ENCODE peak calls at places on chromosomes 12 and 14, in four cellular contexts. One of them, this sample, is unnamed.

GRCh38 chr12:104596128-104596799 is 139.5 kb downstream of the CHST11 start:
- DNase-seq in NB4: peak
- DNase-seq in NCI-H345: no peak
- DNase-seq in NCI-H774: no peak
- DNase-seq in this sample: no peak

GRCh38 chr12:121801601-121802484 is 2.0 kb upstream of the SETD1B start:
- DNase-seq in NCI-H774: peak
- DNase-seq in NCI-H345: peak
- DNase-seq in NB4: peak
- DNase-seq in this sample: peak

GRCh38 chr14:67313153-67313552 is 46.5 kb downstream of the ATP6V1D start:
- DNase-seq in NCI-H345: no peak
- DNase-seq in NCI-H774: no peak
- DNase-seq in NB4: no peak
- DNase-seq in this sample: no peak

GRCh38 chr14:99127651-99128167 is 144.3 kb downstream of the BCL11B start:
- DNase-seq in NB4: no peak
- DNase-seq in NCI-H774: no peak
- DNase-seq in NCI-H345: no peak
- DNase-seq in this sample: no peak

GRCh38 chr14:90061849-90062794 is at the start of gene KCNK13:
- DNase-seq in NCI-H774: peak
- DNase-seq in NB4: peak
- DNase-seq in NCI-H345: peak
- DNase-seq in this sample: no peak

GRCh38 chr12:49367381-49368239 is at the start of gene SPATS2:
- DNase-seq in NB4: no peak
- DNase-seq in NCI-H345: no peak
- DNase-seq in NCI-H774: peak
- DNase-seq in this sample: peak

GRCh38 chr12:72053604-72054003 is 115.0 kb downstream of the TPH2 start:
- DNase-seq in NCI-H774: no peak
- DNase-seq in NCI-H345: no peak
- DNase-seq in NB4: no peak
- DNase-seq in this sample: peak

GRCh38 chr12:42360747-42361403 is 34.9 kb downstream of the PPHLN1 start:
- DNase-seq in NCI-H345: no peak
- DNase-seq in NCI-H774: no peak
- DNase-seq in NB4: no peak
- DNase-seq in this sample: no peak

GRCh38 chr12:65779091-65779642 is 45.1 kb upstream of the HMGA2 start:
- DNase-seq in NB4: no peak
- DNase-seq in NCI-H345: no peak
- DNase-seq in NCI-H774: no peak
- DNase-seq in this sample: no peak

GRCh38 chr12:130557876-130558770 is 158.0 kb downstream of the RIMBP2 start:
- DNase-seq in NCI-H774: no peak
- DNase-seq in NB4: no peak
- DNase-seq in NCI-H345: peak
- DNase-seq in this sample: no peak

GRCh38 chr14:49972199-49972671 is 79.4 kb downstream of the ARF6 start:
- DNase-seq in NCI-H774: peak
- DNase-seq in NCI-H345: peak
- DNase-seq in NB4: peak
- DNase-seq in this sample: no peak

GRCh38 chr12:14066021-14066420 is 84.6 kb upstream of the GRIN2B start:
- DNase-seq in NCI-H345: no peak
- DNase-seq in NB4: no peak
- DNase-seq in NCI-H774: no peak
- DNase-seq in this sample: no peak

GRCh38 chr12:106247731-106248176 is at the start of gene CKAP4:
- DNase-seq in NCI-H345: peak
- DNase-seq in NB4: peak
- DNase-seq in NCI-H774: peak
- DNase-seq in this sample: no peak

GRCh38 chr14:58703149-58703509 is 65.4 kb downstream of the DACT1 start:
- DNase-seq in NCI-H774: no peak
- DNase-seq in NB4: no peak
- DNase-seq in NCI-H345: peak
- DNase-seq in this sample: no peak

GRCh38 chr12:98399532-98399931 is 115.9 kb upstream of the TMPO start:
- DNase-seq in NB4: peak
- DNase-seq in NCI-H345: peak
- DNase-seq in NCI-H774: no peak
- DNase-seq in this sample: peak

GRCh38 chr14:56185991-56186390 is 67.8 kb downstream of the PELI2 start:
- DNase-seq in NB4: no peak
- DNase-seq in NCI-H774: no peak
- DNase-seq in NCI-H345: no peak
- DNase-seq in this sample: no peak

GRCh38 chr14:37114039-37114438 is 58.4 kb downstream of the SLC25A21 start:
- DNase-seq in NB4: no peak
- DNase-seq in NCI-H774: no peak
- DNase-seq in NCI-H345: no peak
- DNase-seq in this sample: no peak

GRCh38 chr12:128857173-128857770 is 4.0 kb downstream of the GLT1D1 start:
- DNase-seq in NCI-H774: no peak
- DNase-seq in NB4: peak
- DNase-seq in NCI-H345: no peak
- DNase-seq in this sample: peak

GRCh38 chr12:77339610-77340009 is 274.2 kb upstream of the E2F7 start:
- DNase-seq in NCI-H774: no peak
- DNase-seq in NCI-H345: no peak
- DNase-seq in NB4: no peak
- DNase-seq in this sample: no peak

GRCh38 chr14:82385043-82385442 is 851.4 kb upstream of the SEL1L start:
- DNase-seq in NCI-H345: peak
- DNase-seq in NCI-H774: no peak
- DNase-seq in NB4: no peak
- DNase-seq in this sample: no peak

GRCh38 chr12:126362490-126362889 is 1297.3 kb downstream of the AACS start:
- DNase-seq in NCI-H774: no peak
- DNase-seq in NB4: no peak
- DNase-seq in NCI-H345: no peak
- DNase-seq in this sample: no peak

GRCh38 chr12:71010143-71010479 is 89.6 kb upstream of the PTPRR start:
- DNase-seq in NB4: no peak
- DNase-seq in NCI-H345: no peak
- DNase-seq in NCI-H774: no peak
- DNase-seq in this sample: no peak

GRCh38 chr12:69094606-69095216 is 144.7 kb upstream of the CPSF6 start:
- DNase-seq in NCI-H345: no peak
- DNase-seq in NB4: no peak
- DNase-seq in NCI-H774: no peak
- DNase-seq in this sample: no peak

GRCh38 chr12:113857371-113857770 is 108.8 kb downstream of the RBM19 start:
- DNase-seq in NCI-H774: no peak
- DNase-seq in NB4: no peak
- DNase-seq in NCI-H345: no peak
- DNase-seq in this sample: no peak

GRCh38 chr14:106844608-106845285 is 1318.4 kb downstream of the TMEM121 start:
- DNase-seq in NCI-H774: peak
- DNase-seq in NCI-H345: peak
- DNase-seq in NB4: peak
- DNase-seq in this sample: peak

GRCh38 chr12:100554608-100555077 is 18.8 kb upstream of the GAS2L3 start:
- DNase-seq in NCI-H345: peak
- DNase-seq in NB4: peak
- DNase-seq in NCI-H774: peak
- DNase-seq in this sample: peak

GRCh38 chr12:116713529-116713928 is 24.3 kb downstream of the SPRING1 start:
- DNase-seq in NB4: no peak
- DNase-seq in NCI-H774: no peak
- DNase-seq in NCI-H345: no peak
- DNase-seq in this sample: no peak

GRCh38 chr14:52153939-52154338 is 85.1 kb upstream of the NID2 start:
- DNase-seq in NCI-H774: no peak
- DNase-seq in NB4: no peak
- DNase-seq in NCI-H345: peak
- DNase-seq in this sample: no peak

GRCh38 chr12:66107451-66107915 is 23.1 kb downstream of the LLPH start:
- DNase-seq in NCI-H345: peak
- DNase-seq in NB4: peak
- DNase-seq in NCI-H774: peak
- DNase-seq in this sample: peak

GRCh38 chr12:48182659-48183058 is 785 bp upstream of the CCDC184 start:
- DNase-seq in NCI-H345: no peak
- DNase-seq in NB4: no peak
- DNase-seq in NCI-H774: no peak
- DNase-seq in this sample: no peak

GRCh38 chr14:20790439-20791116 is 9.5 kb downstream of the RNASE6 start:
- DNase-seq in NB4: no peak
- DNase-seq in NCI-H345: no peak
- DNase-seq in NCI-H774: no peak
- DNase-seq in this sample: no peak

This sample was measured in OCI-M1.